ENCODE peak calls at places on chromosome 9, in five cellular contexts. V, H, U, Y and D are unnamed samples.

GRCh38 chr9:4417578-4418325 is 72.5 kb upstream of the SLC1A1 start:
- DNase-seq in V (no peak), H (no peak), U (no peak), Y (peak), D (no peak)

GRCh38 chr9:20980713-20981481 is 50.5 kb downstream of the HACD4 start:
- DNase-seq in V (no peak), H (no peak), U (no peak), Y (peak), D (no peak)

GRCh38 chr9:71285191-71285656 is 163.8 kb upstream of the TRPM3 start:
- DNase-seq in V (peak), H (peak), U (peak), Y (peak), D (peak)

GRCh38 chr9:101601904-101602765 is 7.4 kb upstream of the PPP3R2 start:
- DNase-seq in V (no peak), H (peak), U (no peak), Y (peak), D (peak)

GRCh38 chr9:107639426-107639825 is 149.9 kb upstream of the KLF4 start:
- DNase-seq in V (no peak), H (no peak), U (no peak), Y (no peak), D (no peak)

GRCh38 chr9:75588808-75589207 is 301.7 kb upstream of the PCSK5 start:
- DNase-seq in V (no peak), H (no peak), U (no peak), Y (no peak), D (no peak)

GRCh38 chr9:127166651-127167524 is 44.5 kb upstream of the ANGPTL2 start:
- DNase-seq in V (no peak), H (no peak), U (peak), Y (no peak), D (no peak)

GRCh38 chr9:36120705-36121104 is 15.8 kb upstream of the GLIPR2 start:
- DNase-seq in V (no peak), H (no peak), U (no peak), Y (no peak), D (no peak)

GRCh38 chr9:86700601-86701000 is 246.7 kb downstream of the GAS1 start:
- DNase-seq in V (no peak), H (peak), U (peak), Y (no peak), D (no peak)

GRCh38 chr9:126777733-126778132 is 27.1 kb upstream of the ZBTB43 start:
- DNase-seq in V (no peak), H (no peak), U (no peak), Y (no peak), D (no peak)

GRCh38 chr9:4106744-4107143 is 193.1 kb downstream of the GLIS3 start:
- DNase-seq in V (no peak), H (no peak), U (no peak), Y (peak), D (no peak)

GRCh38 chr9:92762781-92763708 is 1.6 kb downstream of the BICD2 start:
- DNase-seq in V (no peak), H (no peak), U (no peak), Y (no peak), D (no peak)

GRCh38 chr9:130940023-130940549 is 1.0 kb upstream of the FIBCD1 start:
- DNase-seq in V (no peak), H (no peak), U (no peak), Y (no peak), D (peak)

GRCh38 chr9:130425741-130426466 is 18.9 kb upstream of the ASS1 start:
- DNase-seq in V (no peak), H (no peak), U (peak), Y (no peak), D (peak)

GRCh38 chr9:108142504-108143201 is 653.1 kb upstream of the KLF4 start:
- DNase-seq in V (no peak), H (peak), U (peak), Y (peak), D (peak)

GRCh38 chr9:36987891-36988290 is 46.2 kb downstream of the PAX5 start:
- DNase-seq in V (no peak), H (no peak), U (no peak), Y (no peak), D (no peak)

GRCh38 chr9:86355814-86356213 is 1.6 kb upstream of the TUT7 start:
- DNase-seq in V (no peak), H (no peak), U (no peak), Y (no peak), D (no peak)

GRCh38 chr9:120755827-120756434 is 37.3 kb downstream of the FBXW2 start:
- DNase-seq in V (peak), H (peak), U (peak), Y (peak), D (peak)

GRCh38 chr9:100499460-100499859 is 26.5 kb downstream of the TMEFF1 start:
- DNase-seq in V (no peak), H (no peak), U (no peak), Y (no peak), D (no peak)

GRCh38 chr9:136304456-136304855 is 562 bp upstream of the CCDC187 start:
- DNase-seq in V (no peak), H (no peak), U (no peak), Y (no peak), D (no peak)

GRCh38 chr9:90830977-90831376 is 29.4 kb downstream of the SYK start:
- DNase-seq in V (no peak), H (no peak), U (no peak), Y (no peak), D (no peak)

GRCh38 chr9:28135571-28135970 is 562.3 kb upstream of the C9orf72 start:
- DNase-seq in V (no peak), H (no peak), U (no peak), Y (peak), D (no peak)

GRCh38 chr9:105515811-105516413 is 42.0 kb upstream of the FKTN start:
- DNase-seq in V (no peak), H (no peak), U (no peak), Y (no peak), D (no peak)

GRCh38 chr9:130320697-130321080 is 55.1 kb downstream of the HMCN2 start:
- DNase-seq in V (no peak), H (no peak), U (peak), Y (no peak), D (peak)

GRCh38 chr9:94639996-94640376 is 668 bp upstream of the FBP1 start:
- DNase-seq in V (no peak), H (no peak), U (peak), Y (no peak), D (peak)

GRCh38 chr9:93303806-93304573 is 120.1 kb downstream of the WNK2 start:
- DNase-seq in V (no peak), H (no peak), U (no peak), Y (no peak), D (peak)

GRCh38 chr9:104386425-104387069 is 117.5 kb upstream of the OR13F1 start:
- DNase-seq in V (no peak), H (no peak), U (no peak), Y (peak), D (no peak)

GRCh38 chr9:95480346-95480745 is 36.4 kb downstream of the PTCH1 start:
- DNase-seq in V (no peak), H (no peak), U (no peak), Y (no peak), D (no peak)

GRCh38 chr9:17962747-17963146 is 383.9 kb downstream of the SH3GL2 start:
- DNase-seq in V (no peak), H (peak), U (peak), Y (no peak), D (peak)

GRCh38 chr9:6641561-6641960 is 4.0 kb downstream of the GLDC start:
- DNase-seq in V (no peak), H (no peak), U (no peak), Y (no peak), D (no peak)